ENCODE peak calls at places on chromosomes 6 and 20, in seven cellular contexts. One of them, this sample, is unnamed.

GRCh38 chr6:121395736-121396135 is 39.7 kb upstream of the GJA1 start:
- DNase-seq in left ventricle myocardium superior: no peak
- DNase-seq in GM12865: no peak
- DNase-seq in HS-27A: no peak
- DNase-seq in posterior cingulate gyrus: no peak
- DNase-seq in HFFc6: no peak
- DNase-seq in globus pallidus: no peak
- DNase-seq in this sample: no peak

GRCh38 chr20:62359491-62360121 is 7.5 kb downstream of the LAMA5 start:
- DNase-seq in left ventricle myocardium superior: peak
- DNase-seq in GM12865: no peak
- DNase-seq in HS-27A: no peak
- DNase-seq in posterior cingulate gyrus: no peak
- DNase-seq in HFFc6: no peak
- DNase-seq in globus pallidus: no peak
- DNase-seq in this sample: no peak

GRCh38 chr6:16533210-16533609 is 228.1 kb downstream of the ATXN1 start:
- DNase-seq in left ventricle myocardium superior: no peak
- DNase-seq in GM12865: no peak
- DNase-seq in HS-27A: no peak
- DNase-seq in posterior cingulate gyrus: no peak
- DNase-seq in HFFc6: no peak
- DNase-seq in globus pallidus: no peak
- DNase-seq in this sample: no peak

GRCh38 chr6:164025180-164025579 is 610.7 kb downstream of the QKI start:
- DNase-seq in left ventricle myocardium superior: no peak
- DNase-seq in GM12865: no peak
- DNase-seq in HS-27A: no peak
- DNase-seq in posterior cingulate gyrus: no peak
- DNase-seq in HFFc6: no peak
- DNase-seq in globus pallidus: no peak
- DNase-seq in this sample: no peak

GRCh38 chr6:168865-169455 is 123.3 kb upstream of the DUSP22 start:
- DNase-seq in left ventricle myocardium superior: no peak
- DNase-seq in GM12865: peak
- DNase-seq in HS-27A: no peak
- DNase-seq in posterior cingulate gyrus: no peak
- DNase-seq in HFFc6: peak
- DNase-seq in globus pallidus: peak
- DNase-seq in this sample: no peak

GRCh38 chr6:126539022-126539421 is 199.1 kb downstream of the CENPW start:
- DNase-seq in left ventricle myocardium superior: no peak
- DNase-seq in GM12865: no peak
- DNase-seq in HS-27A: peak
- DNase-seq in posterior cingulate gyrus: no peak
- DNase-seq in HFFc6: peak
- DNase-seq in globus pallidus: no peak
- DNase-seq in this sample: no peak

GRCh38 chr6:105384004-105384403 is 18.9 kb downstream of the PREP start:
- DNase-seq in left ventricle myocardium superior: no peak
- DNase-seq in GM12865: no peak
- DNase-seq in HS-27A: no peak
- DNase-seq in posterior cingulate gyrus: no peak
- DNase-seq in HFFc6: no peak
- DNase-seq in globus pallidus: no peak
- DNase-seq in this sample: no peak

GRCh38 chr6:136725124-136725523 is 67.2 kb downstream of the MAP3K5 start:
- DNase-seq in left ventricle myocardium superior: no peak
- DNase-seq in GM12865: no peak
- DNase-seq in HS-27A: no peak
- DNase-seq in posterior cingulate gyrus: no peak
- DNase-seq in HFFc6: no peak
- DNase-seq in globus pallidus: no peak
- DNase-seq in this sample: no peak

GRCh38 chr6:133553652-133554051 is 312.5 kb downstream of the EYA4 start:
- DNase-seq in left ventricle myocardium superior: no peak
- DNase-seq in GM12865: peak
- DNase-seq in HS-27A: peak
- DNase-seq in posterior cingulate gyrus: no peak
- DNase-seq in HFFc6: peak
- DNase-seq in globus pallidus: peak
- DNase-seq in this sample: no peak

GRCh38 chr6:73943401-73943800 is 247.4 kb downstream of the CD109 start:
- DNase-seq in left ventricle myocardium superior: no peak
- DNase-seq in GM12865: no peak
- DNase-seq in HS-27A: no peak
- DNase-seq in posterior cingulate gyrus: no peak
- DNase-seq in HFFc6: no peak
- DNase-seq in globus pallidus: no peak
- DNase-seq in this sample: no peak

GRCh38 chr6:88566746-88567534 is 396.5 kb downstream of the RNGTT start:
- DNase-seq in left ventricle myocardium superior: no peak
- DNase-seq in GM12865: peak
- DNase-seq in HS-27A: no peak
- DNase-seq in posterior cingulate gyrus: no peak
- DNase-seq in HFFc6: no peak
- DNase-seq in globus pallidus: no peak
- DNase-seq in this sample: no peak

GRCh38 chr20:50330504-50331313 is 140.1 kb downstream of the CEBPB start:
- DNase-seq in left ventricle myocardium superior: no peak
- DNase-seq in GM12865: no peak
- DNase-seq in HS-27A: no peak
- DNase-seq in posterior cingulate gyrus: no peak
- DNase-seq in HFFc6: no peak
- DNase-seq in globus pallidus: no peak
- DNase-seq in this sample: no peak

GRCh38 chr6:167825759-167826229 is 917 bp upstream of the AFDN start:
- DNase-seq in left ventricle myocardium superior: peak
- DNase-seq in GM12865: peak
- DNase-seq in HS-27A: no peak
- DNase-seq in posterior cingulate gyrus: no peak
- DNase-seq in HFFc6: no peak
- DNase-seq in globus pallidus: peak
- DNase-seq in this sample: no peak

GRCh38 chr20:33862709-33863403 is 51.7 kb downstream of the CHMP4B start:
- DNase-seq in left ventricle myocardium superior: peak
- DNase-seq in GM12865: peak
- DNase-seq in HS-27A: peak
- DNase-seq in posterior cingulate gyrus: peak
- DNase-seq in HFFc6: peak
- DNase-seq in globus pallidus: peak
- DNase-seq in this sample: no peak

GRCh38 chr20:59994697-59995122 is 36.5 kb downstream of the CDH26 start:
- DNase-seq in left ventricle myocardium superior: no peak
- DNase-seq in GM12865: no peak
- DNase-seq in HS-27A: no peak
- DNase-seq in posterior cingulate gyrus: no peak
- DNase-seq in HFFc6: no peak
- DNase-seq in globus pallidus: no peak
- DNase-seq in this sample: no peak

GRCh38 chr6:88989215-88989614 is 25.8 kb upstream of the RNGTT start:
- DNase-seq in left ventricle myocardium superior: no peak
- DNase-seq in GM12865: no peak
- DNase-seq in HS-27A: no peak
- DNase-seq in posterior cingulate gyrus: no peak
- DNase-seq in HFFc6: no peak
- DNase-seq in globus pallidus: no peak
- DNase-seq in this sample: no peak

GRCh38 chr6:149317656-149318571 is at the start of gene TAB2:
- DNase-seq in left ventricle myocardium superior: no peak
- DNase-seq in GM12865: peak
- DNase-seq in HS-27A: no peak
- DNase-seq in posterior cingulate gyrus: peak
- DNase-seq in HFFc6: no peak
- DNase-seq in globus pallidus: peak
- DNase-seq in this sample: peak